ENCODE peak calls at places on chromosomes 6 and 20, in four cellular contexts. V is fibroblast of lung, E is glutamatergic neuron, K is prostate gland. X is an unnamed sample.

GRCh38 chr6:36752187-36752885 is 54.7 kb downstream of the RAB44 start:
- DNase-seq in E (no peak), V (no peak), K (no peak), X (no peak)

GRCh38 chr6:128365520-128366160 is 154.8 kb downstream of the PTPRK start:
- DNase-seq in K (no peak), V (no peak), E (no peak), X (no peak)

GRCh38 chr6:86943819-86944407 is 6.6 kb downstream of the HTR1E start:
- DNase-seq in V (no peak), E (no peak), K (no peak), X (no peak)

GRCh38 chr6:69378326-69378725 is 418.5 kb downstream of the LMBRD1 start:
- DNase-seq in K (no peak), V (no peak), E (no peak), X (no peak)

GRCh38 chr6:63478751-63479150 is 93.5 kb upstream of the LOC128125822 start:
- DNase-seq in E (no peak), K (no peak), V (no peak), X (no peak)

GRCh38 chr6:105051941-105052471 is 95.1 kb downstream of the LIN28B start:
- DNase-seq in V (peak; percentile 8), E (no peak), K (no peak), X (no peak)

GRCh38 chr6:44224154-44224977 is 971 bp downstream of the SLC29A1 start:
- DNase-seq in V (peak; percentile 15), K (no peak), E (peak; percentile 59), X (no peak)

GRCh38 chr20:48702388-48703041 is 125.3 kb downstream of the PREX1 start:
- DNase-seq in V (no peak), E (no peak), K (no peak), X (no peak)

GRCh38 chr20:63141531-63141930 is 74.4 kb downstream of the YTHDF1 start:
- DNase-seq in V (no peak), K (no peak), E (no peak), X (no peak)

GRCh38 chr6:15090145-15090579 is 155.7 kb upstream of the JARID2 start:
- DNase-seq in V (no peak), K (peak; percentile 35), E (no peak), X (no peak)

GRCh38 chr6:104579464-104579863 is 280.3 kb downstream of the HACE1 start:
- DNase-seq in E (no peak), V (no peak), K (no peak), X (no peak)

GRCh38 chr6:35694462-35694861 is 5.7 kb upstream of the FKBP5 start:
- DNase-seq in K (no peak), E (no peak), V (peak; percentile 38), X (no peak)

GRCh38 chr20:25011831-25012241 is 19.3 kb upstream of the APMAP start:
- DNase-seq in K (no peak), V (no peak), E (no peak), X (no peak)

GRCh38 chr6:35668708-35669440 is 19.8 kb downstream of the FKBP5 start:
- DNase-seq in E (no peak), K (no peak), V (peak; percentile 40), X (no peak)

GRCh38 chr20:57996465-57996864 is 232.0 kb downstream of the ANKRD60 start:
- DNase-seq in K (no peak), V (no peak), E (no peak), X (no peak)

GRCh38 chr20:38447251-38447661 is 12.1 kb upstream of the SNHG17 start:
- DNase-seq in E (no peak), K (no peak), V (no peak), X (no peak)

DNA sequence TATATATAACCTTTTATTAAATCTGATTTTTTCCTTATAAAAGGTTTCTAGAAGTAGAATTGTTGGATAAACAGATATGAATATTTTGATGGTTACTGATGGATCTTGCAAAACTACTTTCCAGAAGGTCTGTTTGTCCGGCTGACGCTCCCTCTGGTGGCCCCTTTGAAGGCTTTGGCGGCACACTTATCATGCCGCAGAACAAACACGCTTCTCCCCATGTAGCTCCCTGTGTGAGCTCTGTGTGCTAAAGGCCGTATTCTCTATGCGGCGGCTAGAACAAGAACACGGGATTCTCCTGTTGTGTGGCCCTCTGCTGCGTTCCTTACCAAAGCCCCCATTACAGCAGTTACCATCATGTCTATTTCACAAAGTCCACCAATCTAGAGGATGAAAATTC is 30.0 kb downstream of the PPP1R3G start:
- DNase-seq in K (no peak), V (no peak), E (no peak), X (no peak)
- TF ChIP-seq CTCF in K (no peak), V (peak; percentile 45), E (no peak), X (no peak)

GRCh38 chr20:44080646-44081267 is 106.2 kb downstream of the JPH2 start:
- DNase-seq in E (peak; percentile 78), V (peak; percentile 65), K (peak; percentile 66), X (peak; percentile 68)
- TF ChIP-seq CTCF in E (peak; percentile 99), V (peak; percentile 99), K (peak; percentile 100), X (peak; percentile 99)

DNA sequence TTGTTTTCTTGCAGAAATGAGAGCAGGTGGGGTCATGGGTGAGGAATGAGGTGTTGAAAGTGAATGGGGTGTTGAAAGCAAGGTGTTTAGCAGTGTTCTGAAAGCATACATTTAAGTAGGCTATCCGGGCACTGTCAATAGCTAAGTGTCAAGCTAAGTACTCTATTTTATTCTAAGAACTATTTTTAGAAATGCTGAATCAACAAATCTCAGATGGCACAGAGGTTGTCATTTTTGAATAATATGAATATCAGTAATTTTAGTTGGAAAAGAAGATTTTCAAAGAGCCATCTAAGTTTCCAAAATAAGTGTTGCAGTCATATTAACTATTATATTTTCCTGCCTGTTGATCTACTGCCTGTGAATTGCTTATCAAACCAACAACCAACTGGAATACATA is 21.7 kb upstream of the SLC17A3 start:
- DNase-seq in V (no peak), E (no peak), K (no peak), X (no peak)
- TF ChIP-seq CTCF in V (no peak), E (no peak), K (no peak), X (no peak)

DNA sequence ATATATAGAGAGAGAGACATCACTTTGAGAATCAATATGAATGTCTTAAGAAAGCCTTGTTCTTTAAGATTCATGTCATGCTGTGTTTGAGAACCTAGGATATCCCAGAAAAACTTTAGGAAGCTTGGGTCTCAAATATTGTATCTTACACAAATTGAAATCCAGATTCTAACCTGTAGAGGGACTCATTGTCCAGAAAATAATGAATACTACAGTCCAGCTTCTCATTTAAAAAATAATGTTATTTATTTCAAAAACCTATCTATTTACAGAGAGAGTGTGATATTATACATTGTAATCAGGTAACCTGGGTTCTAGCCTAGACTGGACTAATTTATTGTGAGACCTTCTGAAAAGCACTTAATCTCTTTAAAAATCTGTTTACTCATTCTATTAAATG is 4.2 kb downstream of the RFX6 start:
- DNase-seq in K (no peak), V (no peak), E (no peak), X (no peak)
- TF ChIP-seq CTCF in K (no peak), V (no peak), E (no peak), X (no peak)

GRCh38 chr6:82953871-82954270 is 111.8 kb downstream of the UBE3D start:
- DNase-seq in K (no peak), E (no peak), V (peak; percentile 65), X (no peak)

GRCh38 chr6:82955841-82956240 is 109.8 kb downstream of the UBE3D start:
- DNase-seq in V (peak; percentile 91), E (no peak), K (no peak), X (no peak)

GRCh38 chr6:82954937-82955577 is 110.6 kb downstream of the UBE3D start:
- DNase-seq in V (peak; percentile 91), E (no peak), K (no peak), X (no peak)

GRCh38 chr6:82951935-82952334 is 113.7 kb downstream of the UBE3D start:
- DNase-seq in V (no peak), K (no peak), E (no peak), X (no peak)

GRCh38 chr6:82954351-82954750 is 111.3 kb downstream of the UBE3D start:
- DNase-seq in E (no peak), K (no peak), V (peak; percentile 30), X (no peak)
- TF ChIP-seq CTCF in E (no peak), K (no peak), V (no peak), X (no peak)

GRCh38 chr6:1027109-1027794 is 284.6 kb upstream of the FOXQ1 start:
- DNase-seq in K (no peak), V (no peak), E (no peak), X (no peak)
- TF ChIP-seq CTCF in K (no peak), V (no peak), E (no peak), X (no peak)

DNA sequence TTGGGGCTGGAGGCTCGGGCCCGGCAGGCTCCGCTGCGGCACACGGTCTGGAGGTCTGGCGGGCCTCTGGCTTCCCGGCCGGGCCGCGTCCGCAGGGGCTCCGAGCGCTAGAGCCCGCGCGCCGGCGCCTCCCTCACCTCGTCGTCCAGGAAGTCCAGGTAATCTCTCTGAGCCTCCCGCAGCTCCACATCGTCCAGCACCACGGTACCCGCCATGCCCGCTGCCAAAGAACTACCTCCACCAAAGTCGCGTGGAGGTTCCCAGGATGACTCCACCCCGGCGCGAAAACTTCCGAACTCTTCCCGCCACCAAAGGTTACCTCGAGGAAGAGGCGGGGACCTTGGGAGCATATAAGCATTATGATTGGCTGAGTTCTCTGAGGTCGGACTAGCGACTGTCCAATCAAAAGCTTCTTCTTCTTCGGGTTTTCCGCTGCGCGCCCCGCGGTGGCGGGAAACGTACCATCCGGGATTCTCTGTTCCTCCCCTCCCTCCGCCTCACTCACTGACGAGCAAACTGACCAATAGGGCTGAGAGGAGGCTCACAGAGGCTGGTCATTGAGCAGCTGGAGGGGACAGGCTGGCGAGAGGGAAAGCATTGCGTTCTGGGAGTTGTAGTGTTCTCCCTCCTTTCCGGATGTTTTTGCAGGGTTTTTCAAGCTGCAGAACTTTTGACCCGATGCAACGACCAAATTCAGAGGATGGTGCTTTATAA is at the start of gene MCM3:
- DNase-seq in E (peak; percentile 93), V (peak; percentile 99), K (peak; percentile 98), X (peak; percentile 98)
- TF ChIP-seq CTCF in E (peak; percentile 16), V (no peak), K (no peak), X (no peak)

X was measured in CD14-positive monocyte.